ENCODE peak calls at places on chromosome 22, in ten cellular contexts. A is stimulated activated CD4-positive, alpha-beta T cell treated with anti-CD3 and anti-CD28 coated beads, Interleukin-2, amount 100 ng/mL, for 48 hours; P is MV-4-11; H is endothelial cell; J is SHP77; M is NCI-H2029 treated with DMSO at 0.1 percent for 48 hours; K is HFFc6; X is LNCaP clone FGC; O is NCI-H2081; F is astrocyte of the spinal cord. Q is an unnamed sample.

GRCh38 chr22:48303360-48303725 is 1524.3 kb downstream of the BRD1 start:
- DNase-seq in A (no peak), P (no peak), H (no peak), J (no peak), M (no peak), K (no peak), X (no peak), O (no peak), F (no peak), Q (no peak)

GRCh38 chr22:28220626-28221363 is 301.7 kb upstream of the PITPNB start:
- DNase-seq in A (no peak), P (no peak), H (no peak), J (no peak), M (no peak), K (no peak), X (no peak), O (no peak), F (no peak), Q (no peak)

GRCh38 chr22:48450188-48450825 is 1377.4 kb downstream of the BRD1 start:
- DNase-seq in A (no peak), P (peak; percentile 91), H (no peak), J (no peak), M (no peak), K (no peak), X (no peak), O (no peak), F (no peak), Q (no peak)

GRCh38 chr22:47173535-47174021 is 411.1 kb downstream of the TBC1D22A start:
- DNase-seq in A (no peak), P (no peak), H (no peak), J (no peak), M (no peak), K (no peak), X (no peak), O (no peak), F (no peak), Q (no peak)

GRCh38 chr22:32823024-32823730 is 21.7 kb downstream of the TIMP3 start:
- DNase-seq in A (no peak), P (no peak), H (peak; percentile 48), J (no peak), M (no peak), K (no peak), X (peak; percentile 7), O (no peak), F (peak; percentile 45), Q (no peak)

GRCh38 chr22:40213478-40213877 is 35.8 kb downstream of the TNRC6B start:
- DNase-seq in A (no peak), P (no peak), H (no peak), J (no peak), M (no peak), K (no peak), X (no peak), O (peak; percentile 14), F (peak; percentile 31), Q (no peak)

GRCh38 chr22:36966851-36967535 is 52.3 kb downstream of the TST start:
- DNase-seq in A (no peak), P (no peak), H (no peak), J (no peak), M (no peak), K (no peak), X (no peak), O (no peak), F (no peak), Q (no peak)

GRCh38 chr22:32202539-32203180 is 2.2 kb downstream of the RFPL2 start:
- DNase-seq in A (no peak), P (peak; percentile 42), H (peak; percentile 65), J (peak; percentile 81), M (peak; percentile 67), K (peak; percentile 44), X (peak; percentile 25), O (peak; percentile 34), F (peak; percentile 23), Q (peak; percentile 77)

GRCh38 chr22:50498322-50498861 is 9.1 kb downstream of the LMF2 start:
- DNase-seq in A (peak; percentile 67), P (peak; percentile 62), H (peak; percentile 73), J (peak; percentile 82), M (peak; percentile 29), K (peak; percentile 39), X (no peak), O (peak; percentile 37), F (peak; percentile 56), Q (no peak)

GRCh38 chr22:42461511-42461910 is 29.3 kb upstream of the NFAM1 start:
- DNase-seq in A (no peak), P (no peak), H (no peak), J (peak; percentile 23), M (no peak), K (no peak), X (no peak), O (peak; percentile 62), F (no peak), Q (no peak)

GRCh38 chr22:41175546-41175945 is 29.6 kb upstream of the L3MBTL2 start:
- DNase-seq in A (no peak), P (no peak), H (no peak), J (no peak), M (no peak), K (no peak), X (no peak), O (no peak), F (no peak), Q (no peak)

GRCh38 chr22:27420817-27421361 is 380.7 kb downstream of the MN1 start:
- DNase-seq in A (no peak), P (no peak), H (no peak), J (no peak), M (no peak), K (peak; percentile 59), X (peak; percentile 61), O (no peak), F (peak; percentile 98), Q (peak; percentile 33)

GRCh38 chr22:50104149-50104548 is 14.3 kb downstream of the MOV10L1 start:
- DNase-seq in A (no peak), P (no peak), H (no peak), J (no peak), M (no peak), K (no peak), X (no peak), O (no peak), F (no peak), Q (no peak)

GRCh38 chr22:47125603-47126002 is 363.2 kb downstream of the TBC1D22A start:
- DNase-seq in A (no peak), P (no peak), H (no peak), J (no peak), M (no peak), K (no peak), X (no peak), O (no peak), F (no peak), Q (no peak)

GRCh38 chr22:36026741-36027140 is 1.9 kb downstream of the RBFOX2 start:
- DNase-seq in A (no peak), P (no peak), H (peak; percentile 16), J (no peak), M (no peak), K (peak; percentile 25), X (no peak), O (peak; percentile 7), F (peak; percentile 46), Q (no peak)

GRCh38 chr22:39176673-39177455 is 24.4 kb upstream of the CBX7 start:
- DNase-seq in A (no peak), P (no peak), H (peak; percentile 11), J (no peak), M (no peak), K (no peak), X (no peak), O (no peak), F (no peak), Q (no peak)

GRCh38 chr22:46736705-46737104 is 1.3 kb downstream of the CERK start:
- DNase-seq in A (no peak), P (no peak), H (no peak), J (no peak), M (no peak), K (no peak), X (no peak), O (no peak), F (no peak), Q (no peak)

GRCh38 chr22:25447067-25447688 is 117.3 kb upstream of the GRK3 start:
- DNase-seq in A (no peak), P (no peak), H (no peak), J (peak; percentile 46), M (no peak), K (no peak), X (peak; percentile 52), O (no peak), F (no peak), Q (no peak)

GRCh38 chr22:27135582-27135981 is 478.2 kb downstream of the MIAT start:
- DNase-seq in A (no peak), P (no peak), H (no peak), J (no peak), M (no peak), K (peak; percentile 35), X (no peak), O (no peak), F (peak; percentile 64), Q (no peak)

GRCh38 chr22:46149493-46149997 is 781 bp upstream of the PPARA start:
- DNase-seq in A (peak; percentile 14), P (no peak), H (peak; percentile 24), J (peak; percentile 60), M (no peak), K (no peak), X (no peak), O (no peak), F (peak; percentile 10), Q (peak; percentile 40)

GRCh38 chr22:33565580-33565995 is 354.7 kb downstream of the LARGE1 start:
- DNase-seq in A (no peak), P (no peak), H (no peak), J (no peak), M (peak; percentile 94), K (no peak), X (no peak), O (no peak), F (no peak), Q (no peak)

GRCh38 chr22:43263645-43264514 is 76.9 kb upstream of the TTLL12 start:
- DNase-seq in A (peak; percentile 69), P (peak; percentile 87), H (no peak), J (peak; percentile 88), M (no peak), K (peak; percentile 6), X (no peak), O (no peak), F (peak; percentile 64), Q (no peak)

GRCh38 chr22:47836957-47837356 is 1074.5 kb downstream of the TBC1D22A start:
- DNase-seq in A (no peak), P (no peak), H (no peak), J (no peak), M (peak; percentile 64), K (peak; percentile 14), X (peak; percentile 8), O (no peak), F (no peak), Q (peak; percentile 6)

GRCh38 chr22:42743501-42743991 is 22.9 kb upstream of the A4GALT start:
- DNase-seq in A (no peak), P (no peak), H (no peak), J (no peak), M (no peak), K (no peak), X (no peak), O (peak; percentile 10), F (peak; percentile 68), Q (no peak)

GRCh38 chr22:45344339-45344738 is 34.6 kb downstream of the FAM118A start:
- DNase-seq in A (no peak), P (no peak), H (peak; percentile 19), J (no peak), M (no peak), K (no peak), X (no peak), O (no peak), F (peak; percentile 10), Q (peak; percentile 66)